ENCODE peak calls at places on chromosomes 1 and 21, in ten cellular contexts. U is naive thymus-derived CD8-positive, alpha-beta T cell; C is HS-5; Z is activated CD8-positive, alpha-beta T cell treated with anti-CD3 and anti-CD28 coated beads for 36 hours; V is GM10248; I is NT2/D1; W is heart right ventricle; P is H9; Q is kidney tubule cell; M is T-helper 2 cell. K is an unnamed sample.

GRCh38 chr1:29641921-29642320 is 405.6 kb downstream of the PTPRU start:
- DNase-seq in U (no peak), C (no peak), Z (no peak), V (no peak), I (no peak), W (no peak), P (peak), Q (no peak), M (no peak), K (no peak)

GRCh38 chr1:236515443-236515958 is 8.3 kb upstream of the LGALS8 start:
- DNase-seq in U (no peak), C (no peak), Z (no peak), V (no peak), I (no peak), W (no peak), P (no peak), Q (no peak), M (no peak), K (no peak)

GRCh38 chr1:96843196-96843595 is 121.6 kb downstream of the PTBP2 start:
- DNase-seq in U (no peak), C (peak), Z (no peak), V (no peak), I (no peak), W (no peak), P (no peak), Q (peak), M (no peak), K (no peak)

GRCh38 chr21:38351961-38352521 is 95.2 kb downstream of the KCNJ15 start:
- DNase-seq in U (no peak), C (peak), Z (no peak), V (no peak), I (peak), W (no peak), P (no peak), Q (peak), M (no peak), K (no peak)

GRCh38 chr1:33918368-33918767 is 54.5 kb downstream of the HMGB4 start:
- DNase-seq in U (no peak), C (peak), Z (no peak), V (no peak), I (no peak), W (no peak), P (no peak), Q (peak), M (no peak), K (no peak)

GRCh38 chr1:246518456-246519205 is 11.6 kb upstream of the SMYD3 start:
- DNase-seq in U (no peak), C (no peak), Z (no peak), V (no peak), I (no peak), W (no peak), P (no peak), Q (no peak), M (no peak), K (no peak)

GRCh38 chr1:184810735-184811316 is 56.2 kb upstream of the EDEM3 start:
- DNase-seq in U (no peak), C (no peak), Z (no peak), V (no peak), I (no peak), W (no peak), P (no peak), Q (no peak), M (no peak), K (no peak)

GRCh38 chr1:101406271-101406670 is 169.5 kb downstream of the S1PR1 start:
- DNase-seq in U (no peak), C (no peak), Z (no peak), V (no peak), I (no peak), W (no peak), P (no peak), Q (no peak), M (no peak), K (no peak)

GRCh38 chr1:153389394-153389793 is 1.5 kb downstream of the S100A8 start:
- DNase-seq in U (no peak), C (no peak), Z (no peak), V (no peak), I (no peak), W (no peak), P (no peak), Q (no peak), M (no peak), K (no peak)

GRCh38 chr1:40763742-40764532 is 19.6 kb upstream of the KCNQ4 start:
- DNase-seq in U (peak), C (no peak), Z (peak), V (peak), I (no peak), W (no peak), P (no peak), Q (no peak), M (no peak), K (peak)

GRCh38 chr1:88736633-88737248 is 52.7 kb downstream of the PKN2 start:
- DNase-seq in U (no peak), C (no peak), Z (peak), V (no peak), I (peak), W (no peak), P (peak), Q (peak), M (no peak), K (no peak)